ENCODE peak calls at places on chromosome 21, in six cellular contexts. O, R, V, B, F and E are unnamed samples.

GRCh38 chr21:27315373-27315772 is 348.5 kb upstream of the ADAMTS5 start:
- DNase-seq in O (no peak), V (no peak), F (no peak), B (no peak), R (no peak), E (no peak)

GRCh38 chr21:45996311-45997204 is 15.0 kb downstream of the COL6A1 start:
- DNase-seq in O (no peak), B (no peak), R (no peak), V (peak; percentile 9), F (no peak), E (no peak)

GRCh38 chr21:39094847-39095525 is 88.3 kb downstream of the PSMG1 start:
- DNase-seq in V (no peak), O (no peak), B (peak; percentile 81), F (no peak), R (no peak), E (peak; percentile 33)

GRCh38 chr21:45003331-45004058 is 63.7 kb downstream of the SLX9 start:
- DNase-seq in R (no peak), F (no peak), O (no peak), B (no peak), V (no peak), E (no peak)

GRCh38 chr21:40051801-40052200 is 184.6 kb downstream of the PCP4 start:
- DNase-seq in F (no peak), R (no peak), B (no peak), O (no peak), V (no peak), E (no peak)

GRCh38 chr21:42796327-42797062 is 82.8 kb downstream of the WDR4 start:
- DNase-seq in R (no peak), V (no peak), O (no peak), F (no peak), B (no peak), E (no peak)

GRCh38 chr21:44564886-44565598 is 6.4 kb upstream of the KRTAP10-3 start:
- DNase-seq in V (no peak), R (no peak), O (no peak), B (no peak), F (no peak), E (no peak)

GRCh38 chr21:28207776-28208175 is 784.9 kb downstream of the LTN1 start:
- DNase-seq in O (no peak), V (peak; percentile 86), F (no peak), B (no peak), R (no peak), E (no peak)

GRCh38 chr21:17488620-17489019 is 24.2 kb upstream of the CXADR start:
- DNase-seq in V (no peak), R (no peak), B (no peak), O (no peak), F (no peak), E (no peak)

GRCh38 chr21:34523019-34523418 is 11.0 kb upstream of the KCNE1 start:
- DNase-seq in R (no peak), F (no peak), O (no peak), V (no peak), B (no peak), E (no peak)

GRCh38 chr21:44916965-44917364 is 3.7 kb downstream of the ITGB2 start:
- DNase-seq in B (no peak), F (no peak), V (no peak), O (no peak), R (no peak), E (no peak)

GRCh38 chr21:46188226-46189212 is 4.3 kb upstream of the SPATC1L start:
- DNase-seq in V (peak; percentile 80), R (no peak), O (no peak), F (peak; percentile 82), B (no peak), E (peak; percentile 80)

GRCh38 chr21:28229811-28230210 is 762.9 kb downstream of the LTN1 start:
- DNase-seq in O (no peak), V (peak; percentile 81), B (no peak), F (no peak), R (no peak), E (peak; percentile 8)

GRCh38 chr21:42362198-42362597 is 4.1 kb downstream of the TFF1 start:
- DNase-seq in B (no peak), V (no peak), R (no peak), O (no peak), F (no peak), E (no peak)

GRCh38 chr21:44304041-44304738 is 4.3 kb downstream of the PFKL start:
- DNase-seq in R (no peak), V (no peak), B (no peak), O (no peak), F (no peak), E (no peak)

GRCh38 chr21:29419422-29419821 is 120.7 kb downstream of the BACH1 start:
- DNase-seq in R (no peak), B (no peak), O (no peak), V (no peak), F (no peak), E (no peak)

GRCh38 chr21:15848632-15849031 is 118.8 kb downstream of the USP25 start:
- DNase-seq in B (peak; percentile 72), V (peak; percentile 70), O (no peak), R (no peak), F (no peak), E (no peak)

GRCh38 chr21:29148535-29148934 is 18.1 kb downstream of the MAP3K7CL start:
- DNase-seq in B (no peak), O (no peak), V (peak; percentile 85), F (no peak), R (no peak), E (no peak)

GRCh38 chr21:37915941-37916794 is at the start of gene KCNJ6:
- DNase-seq in R (peak; percentile 69), V (peak; percentile 82), F (no peak), B (no peak), O (peak; percentile 82), E (no peak)

GRCh38 chr21:16243396-16243795 is 513.6 kb downstream of the USP25 start:
- DNase-seq in F (no peak), B (no peak), V (no peak), O (no peak), R (no peak), E (peak; percentile 83)

GRCh38 chr21:45747802-45748445 is 104.4 kb downstream of the PCBP3 start:
- DNase-seq in O (peak; percentile 74), F (peak; percentile 32), R (no peak), B (no peak), V (peak; percentile 87), E (no peak)

GRCh38 chr21:45333583-45334121 is 46.0 kb upstream of the POFUT2 start:
- DNase-seq in F (no peak), V (no peak), O (no peak), B (no peak), R (no peak), E (no peak)

GRCh38 chr21:30580132-30580531 is 10.1 kb downstream of the KRTAP22-2 start:
- DNase-seq in V (no peak), O (no peak), F (no peak), B (no peak), R (no peak), E (peak; percentile 96)

GRCh38 chr21:43793243-43793642 is 3.9 kb downstream of the RRP1 start:
- DNase-seq in V (no peak), B (no peak), F (no peak), R (no peak), O (no peak), E (no peak)

GRCh38 chr21:34704119-34704518 is 35.3 kb downstream of the CLIC6 start:
- DNase-seq in F (no peak), R (no peak), O (no peak), B (no peak), V (peak; percentile 62), E (no peak)

GRCh38 chr21:34736116-34736870 is 67.5 kb downstream of the CLIC6 start:
- DNase-seq in O (no peak), R (no peak), V (peak; percentile 25), B (no peak), F (no peak), E (peak; percentile 67)

GRCh38 chr21:26273686-26274313 is 103.2 kb upstream of the APP start:
- DNase-seq in F (no peak), V (no peak), O (no peak), R (no peak), B (no peak), E (no peak)

GRCh38 chr21:36560933-36561575 is 81.1 kb upstream of the CLDN14 start:
- DNase-seq in R (no peak), B (no peak), F (peak; percentile 23), V (no peak), O (no peak), E (no peak)

GRCh38 chr21:35754583-35754982 is 305.7 kb downstream of the SETD4 start:
- DNase-seq in R (no peak), O (no peak), V (no peak), F (no peak), B (no peak), E (no peak)

GRCh38 chr21:32184485-32184884 is 94.4 kb downstream of the MIS18A start:
- DNase-seq in O (no peak), F (no peak), V (no peak), R (no peak), B (no peak), E (no peak)

GRCh38 chr21:41985662-41986416 is 24.3 kb downstream of the ZBTB21 start:
- DNase-seq in B (no peak), R (no peak), F (no peak), V (no peak), O (no peak), E (peak; percentile 70)

GRCh38 chr21:40732243-40732642 is 114.7 kb downstream of the DSCAM start:
- DNase-seq in F (no peak), O (no peak), R (no peak), V (no peak), B (no peak), E (no peak)

GRCh38 chr21:29056538-29057050 is 16.9 kb downstream of the CCT8 start:
- DNase-seq in O (no peak), F (no peak), R (no peak), B (no peak), V (no peak), E (no peak)

GRCh38 chr21:38814126-38815059 is 8.7 kb downstream of the ETS2 start:
- DNase-seq in R (no peak), F (no peak), B (no peak), O (no peak), V (no peak), E (no peak)

GRCh38 chr21:42734323-42734971 is 81.0 kb downstream of the PDE9A start:
- DNase-seq in F (no peak), B (no peak), R (no peak), V (no peak), O (no peak), E (peak; percentile 78)

GRCh38 chr21:40117236-40117635 is 250.0 kb downstream of the PCP4 start:
- DNase-seq in F (no peak), O (no peak), V (no peak), R (no peak), B (no peak), E (no peak)